ENCODE peak calls at places on chromosomes 1 and 21, in four cellular contexts. T, D, P and X are unnamed samples.

GRCh38 chr1:238336531-238336930 is 445.8 kb upstream of the ZP4 start:
- DNase-seq in T (no peak), P (no peak), D (no peak), X (no peak)

GRCh38 chr1:91553196-91553595 is 52.5 kb downstream of the CDC7 start:
- DNase-seq in P (no peak), D (no peak), T (no peak), X (no peak)

GRCh38 chr1:29632436-29633270 is 396.3 kb downstream of the PTPRU start:
- DNase-seq in P (no peak), T (no peak), D (no peak), X (no peak)

GRCh38 chr21:43305811-43306311 is 121.1 kb downstream of the SIK1 start:
- DNase-seq in T (no peak), P (no peak), D (no peak), X (no peak)

GRCh38 chr1:234882898-234883297 is 245.7 kb downstream of the TOMM20 start:
- DNase-seq in D (no peak), T (no peak), P (no peak), X (no peak)

GRCh38 chr21:39660191-39660590 is 47.5 kb downstream of the B3GALT5 start:
- DNase-seq in D (peak; percentile 21), T (no peak), P (no peak), X (no peak)

GRCh38 chr21:31363720-31364119 is 19.7 kb upstream of the TIAM1 start:
- DNase-seq in T (no peak), P (no peak), D (no peak), X (no peak)

GRCh38 chr1:164261691-164262240 is 297.2 kb upstream of the PBX1 start:
- DNase-seq in T (no peak), D (no peak), P (no peak), X (no peak)

GRCh38 chr1:160101037-160101716 is 2.8 kb upstream of the IGSF8 start:
- DNase-seq in T (peak; percentile 65), P (no peak), D (peak; percentile 86), X (peak; percentile 82)

GRCh38 chr1:74237035-74237434 is 1.8 kb downstream of the TNNI3K start:
- DNase-seq in T (no peak), D (no peak), P (no peak), X (no peak)

GRCh38 chr1:151992345-151993083 is 1.1 kb downstream of the S100A10 start:
- DNase-seq in D (peak; percentile 80), T (peak; percentile 70), P (no peak), X (no peak)

GRCh38 chr1:54996869-54997710 is 1.6 kb upstream of the BSND start:
- DNase-seq in P (no peak), D (no peak), T (no peak), X (no peak)

GRCh38 chr1:41870076-41870562 is 48.6 kb downstream of the HIVEP3 start:
- DNase-seq in P (no peak), T (no peak), D (no peak), X (no peak)

GRCh38 chr1:97797403-97798183 is 123.2 kb downstream of the DPYD start:
- DNase-seq in P (no peak), D (no peak), T (no peak), X (no peak)

GRCh38 chr1:53577141-53578100 is 118.2 kb downstream of the DMRTB1 start:
- DNase-seq in T (no peak), D (peak; percentile 9), P (no peak), X (no peak)

GRCh38 chr1:168970945-168971799 is 135.3 kb upstream of the ATP1B1 start:
- DNase-seq in T (no peak), P (no peak), D (no peak), X (no peak)

GRCh38 chr1:30586671-30587070 is 136.7 kb downstream of the MATN1 start:
- DNase-seq in T (no peak), P (no peak), D (no peak), X (no peak)

GRCh38 chr1:184113251-184113650 is 61.7 kb downstream of the TSEN15 start:
- DNase-seq in T (no peak), P (no peak), D (no peak), X (no peak)

GRCh38 chr1:228542376-228542775 is 55.2 kb downstream of the RNF187 start:
- DNase-seq in P (no peak), T (no peak), D (no peak), X (no peak)

GRCh38 chr21:41786521-41786987 is 19.7 kb upstream of the RIPK4 start:
- DNase-seq in D (no peak), P (no peak), T (no peak), X (no peak)

GRCh38 chr1:243598433-243598832 is 251.6 kb downstream of the AKT3 start:
- DNase-seq in T (no peak), D (no peak), P (no peak), X (no peak)
- TF ChIP-seq SPI1 in T (peak; percentile 35), D (no peak), P (no peak), X (no peak)

GRCh38 chr1:58324551-58324950 is 222.0 kb downstream of the OMA1 start:
- DNase-seq in P (no peak), D (no peak), T (peak; percentile 1), X (no peak)
- TF ChIP-seq SPI1 in P (no peak), D (no peak), T (peak; percentile 76), X (no peak)

DNA sequence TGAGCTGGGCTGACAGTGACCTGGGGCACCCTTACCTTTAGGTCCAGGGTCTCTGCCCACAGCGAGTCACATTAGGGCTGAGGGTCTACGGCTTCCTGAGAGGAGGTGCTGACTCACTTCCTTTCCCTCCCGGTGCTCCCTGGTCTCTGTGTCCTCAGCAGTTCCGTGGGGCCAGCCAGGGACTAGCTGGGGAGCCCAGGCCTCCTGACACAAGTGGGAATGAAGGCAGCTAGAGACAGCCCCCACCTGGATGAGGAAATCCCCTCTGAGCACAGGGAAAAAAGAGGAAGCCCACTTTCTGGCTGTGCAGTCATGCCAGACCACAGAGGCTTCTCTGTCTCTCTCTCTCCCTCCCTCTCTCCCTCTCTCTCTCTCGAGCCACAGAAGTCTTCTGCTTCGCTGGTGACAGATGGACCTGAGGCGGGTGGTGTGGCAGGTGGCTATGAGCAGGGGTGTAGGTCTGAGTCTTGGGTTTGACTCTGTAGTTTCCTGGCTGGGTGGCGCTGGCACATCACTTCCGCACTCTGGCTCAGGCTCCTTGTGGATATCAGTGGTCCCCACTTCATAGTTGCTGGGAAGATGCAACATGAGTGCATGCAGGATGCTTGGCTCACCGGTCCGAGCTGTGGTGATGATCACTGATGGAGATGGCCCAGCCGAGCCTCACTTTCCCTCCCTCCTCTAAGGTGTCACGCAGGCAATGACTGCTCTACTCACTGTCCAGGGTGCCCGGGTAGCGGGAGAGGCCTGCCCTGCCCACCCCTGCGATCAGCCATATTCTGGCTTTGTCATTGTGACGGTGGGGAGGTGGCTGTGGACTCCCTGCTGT is 3.5 kb downstream of the SLC66A1 start:
- DNase-seq in P (peak; percentile 56), T (peak; percentile 71), D (peak; percentile 79), X (peak; percentile 54)
- TF ChIP-seq SPI1 in P (peak; percentile 97), T (peak; percentile 97), D (peak; percentile 94), X (peak; percentile 96)

DNA sequence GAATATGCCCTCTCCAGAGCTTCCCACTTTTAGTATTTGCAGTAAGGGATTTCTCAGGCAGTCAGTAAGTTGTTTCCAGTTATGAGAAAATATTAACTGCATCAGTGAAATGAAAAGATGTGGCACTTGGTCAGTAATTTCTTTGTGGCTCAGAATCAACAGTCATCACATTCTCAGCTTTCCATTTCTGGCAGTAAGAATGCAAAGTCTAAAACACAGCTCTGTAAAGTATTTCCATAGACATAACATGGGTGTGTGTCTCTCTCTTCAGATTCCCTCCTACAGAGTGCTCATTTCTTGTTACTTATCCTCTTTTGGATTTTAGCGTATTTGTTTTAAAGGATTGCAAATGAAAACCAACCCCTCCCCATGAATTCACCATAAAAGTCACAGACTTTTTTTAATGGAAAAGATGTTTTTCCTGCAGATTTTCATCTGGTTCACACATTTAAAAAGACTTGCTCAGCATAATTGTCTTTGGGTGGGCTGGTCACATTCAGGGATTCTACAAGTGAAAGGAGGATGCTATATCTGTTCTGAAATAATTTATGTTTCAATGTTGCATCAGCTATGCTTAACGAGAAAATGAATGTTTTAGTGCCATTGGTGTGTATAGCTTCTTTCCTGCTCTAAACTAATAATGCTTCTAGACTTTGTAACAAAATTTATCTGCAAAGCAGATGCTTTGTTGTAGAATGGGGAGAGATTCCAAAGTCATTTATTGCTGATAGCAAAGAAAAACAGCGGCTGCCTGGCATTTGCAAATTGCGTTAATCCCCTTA is 34.5 kb upstream of the CD55 start:
- DNase-seq in P (no peak), D (no peak), T (no peak), X (no peak)
- TF ChIP-seq SPI1 in P (no peak), D (no peak), T (no peak), X (no peak)